ENCODE peak calls at places on chromosomes 3 and 15, in seven cellular contexts. X is cardiac septum; E is A172; N is stimulated activated CD4-positive, alpha-beta T cell treated with anti-CD3 and anti-CD28 coated beads, TNF-alpha, amount 100 ng/mL, for 24 hours; D is chondrocyte; T is kidney tubule cell; I is CD8-positive, alpha-beta memory T cell. M is an unnamed sample.

GRCh38 chr3:50316657-50317242 is 5.8 kb downstream of the HYAL2 start:
- DNase-seq in E (peak), I (no peak), N (no peak), X (no peak), T (peak), D (no peak), M (no peak)

GRCh38 chr3:33787328-33788009 is 11.0 kb upstream of the PDCD6IP start:
- DNase-seq in E (peak), X (no peak), I (peak), N (peak), T (peak), D (no peak), M (peak)

GRCh38 chr3:63264716-63265115 is 13.4 kb upstream of the SYNPR start:
- DNase-seq in X (no peak), I (no peak), D (no peak), E (no peak), N (no peak), T (no peak), M (no peak)

GRCh38 chr3:73061416-73061815 is at the start of gene EBLN2:
- DNase-seq in D (no peak), T (no peak), N (no peak), I (no peak), X (no peak), E (no peak), M (no peak)

GRCh38 chr15:70271422-70272088 is 173.8 kb upstream of the TLE3 start:
- DNase-seq in D (no peak), I (no peak), X (no peak), T (peak), E (peak), N (no peak), M (peak)

GRCh38 chr3:15428539-15428938 is 1.1 kb downstream of the EAF1 start:
- DNase-seq in E (peak), T (peak), X (no peak), N (no peak), D (no peak), I (no peak), M (no peak)

GRCh38 chr15:52428297-52428696 is 100.4 kb downstream of the MYO5A start:
- DNase-seq in I (no peak), N (no peak), X (no peak), E (no peak), T (no peak), D (no peak), M (no peak)

GRCh38 chr15:62403164-62403809 is 238.2 kb upstream of the C2CD4B start:
- DNase-seq in D (no peak), I (no peak), T (peak), N (no peak), E (peak), X (no peak), M (no peak)

GRCh38 chr15:25056484-25057429 is 102.0 kb downstream of the SNRPN start:
- DNase-seq in D (peak), T (no peak), E (no peak), X (peak), I (no peak), N (no peak), M (no peak)

GRCh38 chr3:143551790-143552189 is 296.5 kb downstream of the SLC9A9 start:
- DNase-seq in E (no peak), X (no peak), D (no peak), T (no peak), I (no peak), N (no peak), M (no peak)

GRCh38 chr3:31945738-31946052 is 35.4 kb downstream of the OSBPL10 start:
- DNase-seq in N (no peak), D (no peak), T (no peak), E (no peak), X (no peak), I (no peak), M (no peak)

GRCh38 chr3:188202358-188203138 is 48.6 kb downstream of the LPP start:
- DNase-seq in T (no peak), D (no peak), N (no peak), E (no peak), X (no peak), I (no peak), M (no peak)

GRCh38 chr15:72491768-72492167 is 17.6 kb downstream of the ARIH1 start:
- DNase-seq in D (no peak), I (no peak), T (peak), X (no peak), E (peak), N (no peak), M (peak)

GRCh38 chr3:89697321-89697916 is 590.0 kb downstream of the EPHA3 start:
- DNase-seq in D (no peak), X (no peak), I (no peak), E (no peak), T (peak), N (no peak), M (no peak)

GRCh38 chr3:18586076-18586475 is 160.9 kb upstream of the SATB1 start:
- DNase-seq in X (no peak), D (no peak), N (no peak), E (peak), I (no peak), T (no peak), M (no peak)